ENCODE peak calls at places on chromosomes 6 and 20, in seven cellular contexts. U, C, Z, H, L, A and T are unnamed samples.

GRCh38 chr6:45155341-45155894 is 172.7 kb upstream of the RUNX2 start:
- DNase-seq in U (no peak), C (no peak), Z (no peak), H (no peak), L (no peak), A (no peak), T (no peak)

GRCh38 chr6:169851641-169852503 is 100.5 kb downstream of the ERMARD start:
- DNase-seq in U (no peak), C (no peak), Z (peak; percentile 70), H (no peak), L (no peak), A (peak; percentile 37), T (no peak)

GRCh38 chr20:45346291-45346718 is 1.9 kb downstream of the SDC4 start:
- DNase-seq in U (no peak), C (no peak), Z (no peak), H (peak; percentile 12), L (no peak), A (no peak), T (no peak)

GRCh38 chr6:139925894-139926641 is 551.6 kb upstream of the CITED2 start:
- DNase-seq in U (no peak), C (no peak), Z (no peak), H (peak; percentile 95), L (peak; percentile 23), A (peak; percentile 27), T (no peak)

GRCh38 chr6:163249651-163250101 is 164.8 kb upstream of the QKI start:
- DNase-seq in U (no peak), C (no peak), Z (no peak), H (no peak), L (no peak), A (no peak), T (no peak)

GRCh38 chr6:14867807-14868206 is 378.1 kb upstream of the JARID2 start:
- DNase-seq in U (no peak), C (no peak), Z (no peak), H (no peak), L (no peak), A (no peak), T (no peak)

GRCh38 chr6:151164383-151164782 is 75.4 kb upstream of the AKAP12 start:
- DNase-seq in U (no peak), C (no peak), Z (no peak), H (no peak), L (no peak), A (no peak), T (no peak)

GRCh38 chr6:45677381-45677992 is 299.8 kb upstream of the SUPT3H start:
- DNase-seq in U (no peak), C (peak; percentile 71), Z (peak; percentile 31), H (peak; percentile 41), L (no peak), A (no peak), T (peak; percentile 66)

GRCh38 chr6:89035252-89036106 is 45.1 kb upstream of the PNRC1 start:
- DNase-seq in U (peak; percentile 98), C (no peak), Z (no peak), H (peak; percentile 95), L (peak; percentile 86), A (peak; percentile 98), T (peak; percentile 73)

GRCh38 chr6:163589401-163589800 is 174.9 kb downstream of the QKI start:
- DNase-seq in U (no peak), C (no peak), Z (no peak), H (no peak), L (no peak), A (no peak), T (no peak)

GRCh38 chr6:115613488-115613887 is 447.2 kb downstream of the FRK start:
- DNase-seq in U (no peak), C (no peak), Z (no peak), H (peak; percentile 96), L (peak; percentile 95), A (no peak), T (no peak)

GRCh38 chr20:17806739-17807441 is 107.1 kb downstream of the BANF2 start:
- DNase-seq in U (peak; percentile 92), C (no peak), Z (peak; percentile 72), H (peak; percentile 92), L (peak; percentile 36), A (peak; percentile 92), T (no peak)

GRCh38 chr6:38997128-38997761 is 51.3 kb upstream of the GLP1R start:
- DNase-seq in U (no peak), C (peak; percentile 13), Z (peak; percentile 91), H (peak; percentile 2), L (no peak), A (no peak), T (no peak)

GRCh38 chr6:97282726-97283617 is at the start of gene MMS22L:
- DNase-seq in U (peak; percentile 95), C (peak; percentile 89), Z (peak; percentile 96), H (peak; percentile 98), L (peak; percentile 90), A (peak; percentile 94), T (peak; percentile 92)

GRCh38 chr20:32742322-32743236 is 688 bp downstream of the COMMD7 start:
- DNase-seq in U (peak; percentile 17), C (peak; percentile 31), Z (peak; percentile 89), H (peak; percentile 30), L (no peak), A (no peak), T (no peak)

GRCh38 chr20:62030834-62031434 is 34.7 kb downstream of the TAF4 start:
- DNase-seq in U (no peak), C (peak; percentile 79), Z (no peak), H (no peak), L (no peak), A (no peak), T (no peak)

GRCh38 chr20:43976577-43976976 is 61.9 kb downstream of the TOX2 start:
- DNase-seq in U (no peak), C (no peak), Z (no peak), H (no peak), L (no peak), A (no peak), T (no peak)

GRCh38 chr6:40325791-40326190 is 261.4 kb downstream of the LRFN2 start:
- DNase-seq in U (no peak), C (no peak), Z (no peak), H (no peak), L (no peak), A (no peak), T (no peak)

GRCh38 chr6:123226398-123226797 is 230.4 kb downstream of the CLVS2 start:
- DNase-seq in U (no peak), C (no peak), Z (no peak), H (no peak), L (no peak), A (no peak), T (no peak)

GRCh38 chr6:137804647-137805046 is 62.4 kb upstream of the TNFAIP3 start:
- DNase-seq in U (no peak), C (no peak), Z (no peak), H (no peak), L (no peak), A (no peak), T (no peak)

GRCh38 chr6:46327769-46328168 is 157.0 kb upstream of the ENPP5 start:
- DNase-seq in U (no peak), C (no peak), Z (no peak), H (no peak), L (no peak), A (no peak), T (no peak)

GRCh38 chr6:26033942-26034354 is 53.3 kb upstream of the HFE start:
- DNase-seq in U (no peak), C (no peak), Z (peak; percentile 71), H (no peak), L (no peak), A (no peak), T (no peak)

GRCh38 chr20:15113374-15113773 is 776.0 kb upstream of the FLRT3 start:
- DNase-seq in U (no peak), C (no peak), Z (no peak), H (no peak), L (no peak), A (no peak), T (no peak)

GRCh38 chr6:105879902-105880547 is 206.1 kb upstream of the PRDM1 start:
- DNase-seq in U (no peak), C (no peak), Z (no peak), H (no peak), L (no peak), A (peak; percentile 30), T (peak; percentile 90)

DNA sequence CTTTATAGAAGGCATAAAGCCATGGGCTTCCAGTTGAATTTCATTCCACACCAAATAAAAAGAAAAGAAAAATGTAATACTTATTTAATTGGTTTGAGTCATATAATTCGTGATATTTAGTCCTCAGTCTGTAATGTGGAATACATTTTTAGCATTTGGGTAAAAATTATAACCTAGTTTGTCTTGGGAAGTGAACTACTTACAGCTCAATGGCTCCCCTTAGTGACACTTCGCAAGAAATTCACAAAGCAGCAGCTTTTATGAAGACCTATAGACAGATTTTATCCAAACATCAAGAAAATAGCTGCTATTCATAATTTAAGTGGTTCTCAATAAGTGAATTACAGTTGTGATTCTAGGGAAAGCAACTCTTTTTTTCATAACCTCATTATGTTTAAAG is 72.1 kb downstream of the RSPO3 start:
- DNase-seq in U (no peak), C (no peak), Z (no peak), H (peak; percentile 77), L (peak; percentile 40), A (no peak), T (no peak)
- TF ChIP-seq CTCF in U (no peak), C (no peak), Z (peak; percentile 73), H (peak; percentile 67), L (peak; percentile 76), A (peak; percentile 25), T (peak; percentile 66)

GRCh38 chr20:36479938-36480337 is 61.4 kb upstream of the MYL9 start:
- DNase-seq in U (no peak), C (no peak), Z (no peak), H (no peak), L (no peak), A (no peak), T (no peak)
- TF ChIP-seq CTCF in U (no peak), C (no peak), Z (peak; percentile 45), H (no peak), L (peak; percentile 26), A (no peak), T (no peak)

GRCh38 chr6:157317129-157317814 is 6.0 kb downstream of the TMEM242 start:
- DNase-seq in U (peak; percentile 90), C (no peak), Z (no peak), H (peak; percentile 93), L (peak; percentile 86), A (peak; percentile 89), T (peak; percentile 86)
- TF ChIP-seq CTCF in U (no peak), C (no peak), Z (no peak), H (no peak), L (no peak), A (no peak), T (no peak)

DNA sequence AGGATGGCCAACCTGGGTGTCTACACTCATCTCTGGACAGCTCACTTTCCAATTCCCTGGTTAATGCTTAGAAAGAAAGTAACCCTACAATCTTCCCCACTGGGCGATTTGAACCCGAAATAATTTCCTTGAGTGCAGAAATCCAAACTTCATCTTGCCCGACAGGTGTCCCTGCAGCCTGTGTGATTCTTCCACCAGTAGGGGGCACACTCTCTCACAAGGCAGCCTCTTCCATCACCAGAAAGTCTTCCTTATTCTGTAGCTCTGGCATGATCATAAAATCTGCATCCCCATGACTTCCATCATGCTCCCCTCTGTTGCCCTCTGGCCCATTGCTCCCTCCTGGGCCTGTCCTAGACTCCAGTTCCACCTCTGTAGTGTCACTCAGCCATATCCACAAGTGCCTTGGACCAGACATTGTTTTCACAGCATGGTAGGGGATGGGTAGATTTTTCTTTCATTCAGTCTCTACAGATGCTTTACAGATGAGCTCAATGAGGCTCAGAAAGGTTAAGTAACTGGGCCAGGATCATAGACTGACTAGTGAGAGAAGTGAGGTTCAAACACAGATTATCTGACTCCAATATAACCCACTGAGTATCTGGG is 170.4 kb upstream of the SPTLC3 start:
- DNase-seq in U (no peak), C (no peak), Z (peak; percentile 77), H (no peak), L (no peak), A (no peak), T (no peak)
- TF ChIP-seq CTCF in U (no peak), C (peak; percentile 44), Z (peak; percentile 87), H (no peak), L (no peak), A (no peak), T (peak; percentile 32)

GRCh38 chr20:555933-556332 is 12.3 kb upstream of the CSNK2A1 start:
- DNase-seq in U (no peak), C (no peak), Z (peak; percentile 86), H (no peak), L (no peak), A (no peak), T (no peak)
- TF ChIP-seq CTCF in U (no peak), C (no peak), Z (no peak), H (no peak), L (no peak), A (no peak), T (no peak)